ENCODE peak calls at places on chromosomes 3 and 15, in six cellular contexts. V is left lung, K is caudate nucleus, M is substantia nigra, P is lung, Z is ovary. W is an unnamed sample.

GRCh38 chr3:52345521-52346110 is 29.5 kb downstream of the DNAH1 start:
- DNase-seq in V (no peak), K (no peak), M (no peak), P (no peak), Z (no peak), W (no peak)

GRCh38 chr15:92645051-92645631 is 10.4 kb downstream of the FAM174B start:
- DNase-seq in V (no peak), K (no peak), M (no peak), P (no peak), Z (no peak), W (no peak)

GRCh38 chr3:117255736-117256135 is 546.2 kb downstream of the TUSC7 start:
- DNase-seq in V (no peak), K (no peak), M (no peak), P (no peak), Z (no peak), W (no peak)

GRCh38 chr15:92399271-92399670 is 5.6 kb downstream of the ST8SIA2 start:
- DNase-seq in V (no peak), K (no peak), M (no peak), P (no peak), Z (no peak), W (no peak)

GRCh38 chr15:79209116-79209515 is 73.4 kb upstream of the ANKRD34C start:
- DNase-seq in V (no peak), K (no peak), M (no peak), P (no peak), Z (no peak), W (no peak)

GRCh38 chr3:10249833-10250232 is 1.6 kb downstream of the TATDN2 start:
- DNase-seq in V (no peak), K (no peak), M (no peak), P (no peak), Z (no peak), W (no peak)

GRCh38 chr3:131349946-131350347 is 31.6 kb upstream of the NUDT16 start:
- DNase-seq in V (no peak), K (no peak), M (no peak), P (no peak), Z (peak; percentile 57), W (no peak)

GRCh38 chr3:85330071-85330470 is 371.3 kb downstream of the CADM2 start:
- DNase-seq in V (no peak), K (no peak), M (no peak), P (no peak), Z (no peak), W (no peak)

GRCh38 chr3:123406598-123406997 is 42.3 kb downstream of the ADCY5 start:
- DNase-seq in V (peak; percentile 72), K (no peak), M (no peak), P (peak; percentile 56), Z (peak; percentile 59), W (peak; percentile 28)

GRCh38 chr3:163039636-163040035 is 1543.0 kb downstream of the OTOL1 start:
- DNase-seq in V (no peak), K (no peak), M (no peak), P (no peak), Z (no peak), W (no peak)

GRCh38 chr3:182618085-182618732 is 175.1 kb upstream of the ATP11B start:
- DNase-seq in V (no peak), K (peak; percentile 12), M (no peak), P (no peak), Z (no peak), W (peak; percentile 20)

GRCh38 chr15:33680336-33680735 is 288.0 kb upstream of the CHRM5 start:
- DNase-seq in V (no peak), K (no peak), M (no peak), P (no peak), Z (no peak), W (no peak)

GRCh38 chr3:125191730-125192129 is 20.8 kb downstream of the SLC12A8 start:
- DNase-seq in V (no peak), K (no peak), M (no peak), P (no peak), Z (no peak), W (no peak)

GRCh38 chr3:191070762-191071365 is 128.2 kb upstream of the OSTN start:
- DNase-seq in V (no peak), K (no peak), M (no peak), P (no peak), Z (no peak), W (no peak)

GRCh38 chr15:39641187-39641889 is 60.5 kb downstream of the THBS1 start:
- DNase-seq in V (no peak), K (no peak), M (no peak), P (no peak), Z (no peak), W (no peak)
- H3K27ac ChIP-seq in V (no peak overlapping the region), K (peak overlapping the region; percentile 67), M (no peak overlapping the region), P (no peak overlapping the region), Z (no peak overlapping the region), W (no peak overlapping the region)

GRCh38 chr15:31358163-31358562 is 31.5 kb downstream of the KLF13 start:
- DNase-seq in V (no peak), K (no peak), M (no peak), P (no peak), Z (no peak), W (no peak)
- H3K27ac ChIP-seq in V (no peak overlapping the region), K (no peak overlapping the region), M (peak overlapping the region; percentile 68), P (peak overlapping the region; percentile 41), Z (no peak overlapping the region), W (peak overlapping the region; percentile 90)

GRCh38 chr15:100593431-100593830 is 8.6 kb downstream of the LINS1 start:
- DNase-seq in V (no peak), K (no peak), M (no peak), P (no peak), Z (no peak), W (no peak)

GRCh38 chr15:100595964-100596363 is 6.0 kb downstream of the LINS1 start:
- DNase-seq in V (no peak), K (no peak), M (no peak), P (no peak), Z (no peak), W (no peak)

GRCh38 chr15:100598655-100599054 is 3.3 kb downstream of the LINS1 start:
- DNase-seq in V (no peak), K (no peak), M (no peak), P (no peak), Z (no peak), W (no peak)

GRCh38 chr15:100597862-100598261 is 4.1 kb downstream of the LINS1 start:
- DNase-seq in V (no peak), K (no peak), M (no peak), P (no peak), Z (no peak), W (no peak)

DNA sequence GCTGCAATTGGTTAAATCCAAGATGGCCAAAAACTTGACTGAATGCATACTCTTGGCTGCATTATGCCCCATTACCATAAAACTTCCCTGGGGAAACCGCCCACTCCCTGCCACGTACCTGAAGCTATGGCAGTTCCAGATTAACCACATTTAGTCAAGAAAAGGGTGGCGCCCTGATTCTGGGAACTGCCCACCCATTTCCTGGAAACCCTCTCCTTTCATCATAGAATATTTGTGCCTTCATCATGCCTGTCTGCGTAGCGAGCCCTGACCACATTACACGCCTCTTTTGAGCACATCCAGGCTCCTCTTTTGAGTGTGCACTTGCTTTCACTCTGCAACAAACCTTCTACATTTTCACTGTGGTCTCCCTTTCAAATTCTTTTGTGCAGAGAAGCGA is 5.2 kb downstream of the LINS1 start:
- DNase-seq in V (peak; percentile 38), K (no peak), M (no peak), P (peak; percentile 42), Z (no peak), W (no peak)
- H3K27ac ChIP-seq in V (no peak overlapping the region), K (no peak overlapping the region), M (no peak overlapping the region), P (no peak overlapping the region), Z (no peak overlapping the region), W (no peak overlapping the region)

DNA sequence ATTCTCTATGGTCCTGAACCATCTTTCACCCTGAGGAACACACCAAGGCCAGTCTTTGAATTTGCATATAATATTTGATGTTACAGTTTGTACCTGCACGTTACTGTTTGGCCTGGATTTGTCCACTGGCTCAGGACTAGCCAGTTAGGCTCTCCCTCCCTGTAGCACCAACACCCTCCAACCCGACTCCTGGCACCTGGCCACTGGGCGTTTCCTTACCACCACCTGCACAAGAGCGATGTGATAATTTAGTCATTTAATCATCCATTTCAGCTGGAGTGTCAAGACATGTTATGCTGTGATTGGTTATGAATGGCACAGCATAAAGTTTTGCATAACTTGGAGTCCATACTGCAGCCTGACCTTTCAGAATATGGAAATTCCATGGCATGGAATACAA is 242.3 kb downstream of the KCNMB2 start:
- DNase-seq in V (no peak), K (no peak), M (no peak), P (no peak), Z (no peak), W (no peak)
- H3K27ac ChIP-seq in V (no peak overlapping the region), K (no peak overlapping the region), M (no peak overlapping the region), P (no peak overlapping the region), Z (no peak overlapping the region), W (no peak overlapping the region)

GRCh38 chr3:127792664-127793292 is 29.5 kb downstream of the MGLL start:
- DNase-seq in V (no peak), K (no peak), M (no peak), P (peak; percentile 49), Z (no peak), W (no peak)
- H3K27ac ChIP-seq in V (no peak overlapping the region), K (no peak overlapping the region), M (no peak overlapping the region), P (no peak overlapping the region), Z (no peak overlapping the region), W (no peak overlapping the region)

W was measured in dorsolateral prefrontal cortex.